ENCODE peak calls at places on chromosomes 7 and 10, in nine cellular contexts. O is fibroblast of the aortic adventitia, U is hepatic stellate cell, H is 8988T, J is GM13977, C is NCI-H1105 treated with DMSO at 0.1 percent for 48 hours, K is AG10803, Y is GM12892, Q is kidney glomerular epithelial cell. L is an unnamed sample.

GRCh38 chr7:134804854-134805253 is 25.4 kb downstream of the CALD1 start:
- DNase-seq in O (no peak), U (no peak), H (no peak), J (no peak), C (no peak), K (no peak), Y (no peak), Q (no peak), L (no peak)

GRCh38 chr10:85642421-85643170 is 724.0 kb downstream of the GRID1 start:
- DNase-seq in O (no peak), U (no peak), H (no peak), J (no peak), C (no peak), K (peak), Y (no peak), Q (peak), L (no peak)

GRCh38 chr7:151624246-151624928 is 104.7 kb upstream of the RHEB start:
- DNase-seq in O (no peak), U (no peak), H (no peak), J (no peak), C (no peak), K (no peak), Y (no peak), Q (no peak), L (no peak)

GRCh38 chr7:131328387-131329175 is 905 bp downstream of the MKLN1 start:
- DNase-seq in O (peak), U (peak), H (no peak), J (peak), C (peak), K (peak), Y (no peak), Q (peak), L (peak)

GRCh38 chr7:86485842-86486241 is 157.9 kb upstream of the GRM3 start:
- DNase-seq in O (no peak), U (no peak), H (no peak), J (peak), C (no peak), K (no peak), Y (no peak), Q (no peak), L (no peak)

GRCh38 chr7:69245646-69246045 is 352.6 kb upstream of the AUTS2 start:
- DNase-seq in O (peak), U (no peak), H (no peak), J (no peak), C (no peak), K (peak), Y (no peak), Q (no peak), L (no peak)

GRCh38 chr7:139634087-139634486 is 110.6 kb downstream of the CLEC2L start:
- DNase-seq in O (no peak), U (no peak), H (no peak), J (no peak), C (no peak), K (no peak), Y (no peak), Q (no peak), L (no peak)

GRCh38 chr10:125187238-125188194 is 27.2 kb upstream of the CTBP2 start:
- DNase-seq in O (no peak), U (no peak), H (no peak), J (no peak), C (no peak), K (no peak), Y (no peak), Q (no peak), L (no peak)

GRCh38 chr7:132255898-132256297 is 320.4 kb downstream of the PLXNA4 start:
- DNase-seq in O (no peak), U (no peak), H (no peak), J (no peak), C (peak), K (no peak), Y (no peak), Q (no peak), L (peak)

GRCh38 chr7:77409005-77409738 is 7.0 kb downstream of the GSAP start:
- DNase-seq in O (peak), U (peak), H (no peak), J (no peak), C (no peak), K (peak), Y (no peak), Q (peak), L (no peak)

GRCh38 chr10:24873281-24873683 is 79.1 kb downstream of the PRTFDC1 start:
- DNase-seq in O (peak), U (peak), H (no peak), J (no peak), C (no peak), K (peak), Y (no peak), Q (peak), L (peak)

GRCh38 chr7:105141068-105141467 is 127.1 kb downstream of the KMT2E start:
- DNase-seq in O (peak), U (peak), H (peak), J (peak), C (peak), K (peak), Y (no peak), Q (no peak), L (peak)

GRCh38 chr10:26215923-26216576 is 524 bp upstream of the GAD2 start:
- DNase-seq in O (no peak), U (no peak), H (no peak), J (peak), C (peak), K (peak), Y (no peak), Q (no peak), L (peak)

GRCh38 chr7:26376208-26376917 is 84.7 kb downstream of the SNX10 start:
- DNase-seq in O (no peak), U (no peak), H (peak), J (peak), C (peak), K (no peak), Y (peak), Q (no peak), L (peak)

GRCh38 chr7:88668591-88668990 is 90.9 kb upstream of the ZNF804B start:
- DNase-seq in O (no peak), U (no peak), H (no peak), J (no peak), C (no peak), K (no peak), Y (no peak), Q (no peak), L (peak)

GRCh38 chr7:6183006-6183405 is 89.4 kb downstream of the CYTH3 start:
- DNase-seq in O (no peak), U (no peak), H (no peak), J (no peak), C (no peak), K (no peak), Y (no peak), Q (peak), L (no peak)

GRCh38 chr10:70753841-70754621 is 31.1 kb downstream of the TBATA start:
- DNase-seq in O (peak), U (peak), H (no peak), J (no peak), C (no peak), K (peak), Y (no peak), Q (peak), L (no peak)

GRCh38 chr7:105876964-105877601 is 684 bp upstream of the ATXN7L1 start:
- DNase-seq in O (peak), U (peak), H (peak), J (peak), C (peak), K (peak), Y (no peak), Q (peak), L (peak)

GRCh38 chr10:485776-486572 is 203.5 kb downstream of the DIP2C start:
- DNase-seq in O (peak), U (no peak), H (no peak), J (no peak), C (no peak), K (peak), Y (no peak), Q (no peak), L (peak)

GRCh38 chr10:93180402-93181040 is 106.8 kb downstream of the CYP26A1 start:
- DNase-seq in O (peak), U (no peak), H (no peak), J (no peak), C (no peak), K (peak), Y (no peak), Q (no peak), L (no peak)

GRCh38 chr7:100706672-100707311 is 871 bp downstream of the POP7 start:
- DNase-seq in O (no peak), U (no peak), H (no peak), J (no peak), C (no peak), K (no peak), Y (no peak), Q (no peak), L (no peak)

GRCh38 chr10:117616179-117616578 is 73.6 kb downstream of the EMX2 start:
- DNase-seq in O (no peak), U (no peak), H (no peak), J (peak), C (no peak), K (no peak), Y (no peak), Q (no peak), L (peak)